ENCODE peak calls at places on chromosomes 12 and 14, in four cellular contexts. N, H, C and U are unnamed samples.

GRCh38 chr14:100340454-100340813 is 17.3 kb downstream of the SLC25A47 start:
- DNase-seq in H (no peak), N (no peak), C (no peak), U (no peak)

GRCh38 chr14:21382886-21383847 is 652 bp downstream of the SUPT16H start:
- DNase-seq in N (peak; percentile 48), H (peak; percentile 42), C (no peak), U (peak; percentile 2)

GRCh38 chr12:91576432-91576831 is 393.8 kb upstream of the DCN start:
- DNase-seq in C (no peak), H (no peak), N (no peak), U (no peak)

GRCh38 chr14:81067156-81067555 is 111.7 kb downstream of the TSHR start:
- DNase-seq in H (no peak), N (no peak), C (no peak), U (no peak)

GRCh38 chr14:102390486-102390885 is 27.7 kb downstream of the TECPR2 start:
- DNase-seq in C (no peak), H (no peak), N (no peak), U (no peak)

GRCh38 chr14:51400142-51400541 is 160.1 kb downstream of the TMX1 start:
- DNase-seq in N (no peak), C (no peak), H (no peak), U (no peak)

GRCh38 chr12:50275545-50275944 is 7.8 kb downstream of the LIMA1 start:
- DNase-seq in N (no peak), C (no peak), H (no peak), U (no peak)

GRCh38 chr12:124518051-124518932 is 49.1 kb downstream of the NCOR2 start:
- DNase-seq in N (peak; percentile 90), H (no peak), C (peak; percentile 56), U (peak; percentile 99)

GRCh38 chr12:11863478-11863906 is 207.2 kb upstream of the BCL2L14 start:
- DNase-seq in H (no peak), N (peak; percentile 54), C (no peak), U (no peak)

GRCh38 chr12:14416658-14417057 is 51.2 kb downstream of the ATF7IP start:
- DNase-seq in C (no peak), H (no peak), N (peak; percentile 27), U (no peak)

GRCh38 chr14:69313176-69313575 is 53.2 kb downstream of the GALNT16 start:
- DNase-seq in H (no peak), N (no peak), C (no peak), U (no peak)

GRCh38 chr12:79021021-79021420 is 156.4 kb downstream of the SYT1 start:
- DNase-seq in H (no peak), C (no peak), N (no peak), U (no peak)

GRCh38 chr14:58677996-58678395 is 40.2 kb downstream of the DACT1 start:
- DNase-seq in H (no peak), N (no peak), C (no peak), U (no peak)

GRCh38 chr12:107490000-107490399 is 195.6 kb upstream of the PWP1 start:
- DNase-seq in H (no peak), N (no peak), C (no peak), U (no peak)

GRCh38 chr14:50333010-50333409 is 20.9 kb downstream of the DMAC2L start:
- DNase-seq in C (no peak), N (no peak), H (no peak), U (no peak)

GRCh38 chr12:23238190-23238589 is 613.2 kb downstream of the ETNK1 start:
- DNase-seq in N (no peak), C (no peak), H (no peak), U (no peak)

GRCh38 chr14:36952702-36953101 is 219.7 kb downstream of the SLC25A21 start:
- DNase-seq in N (no peak), H (no peak), C (peak; percentile 34), U (no peak)

GRCh38 chr12:85466906-85467305 is 186.9 kb downstream of the ALX1 start:
- DNase-seq in N (no peak), C (no peak), H (no peak), U (no peak)

GRCh38 chr14:94052662-94053061 is 26.5 kb downstream of the OTUB2 start:
- DNase-seq in H (no peak), C (no peak), N (no peak), U (no peak)

GRCh38 chr12:121751034-121751433 is 38.5 kb downstream of the TMEM120B start:
- DNase-seq in H (no peak), C (no peak), N (no peak), U (no peak)

GRCh38 chr12:108568653-108569154 is 6.3 kb downstream of the ISCU start:
- DNase-seq in H (no peak), N (no peak), C (no peak), U (no peak)

DNA sequence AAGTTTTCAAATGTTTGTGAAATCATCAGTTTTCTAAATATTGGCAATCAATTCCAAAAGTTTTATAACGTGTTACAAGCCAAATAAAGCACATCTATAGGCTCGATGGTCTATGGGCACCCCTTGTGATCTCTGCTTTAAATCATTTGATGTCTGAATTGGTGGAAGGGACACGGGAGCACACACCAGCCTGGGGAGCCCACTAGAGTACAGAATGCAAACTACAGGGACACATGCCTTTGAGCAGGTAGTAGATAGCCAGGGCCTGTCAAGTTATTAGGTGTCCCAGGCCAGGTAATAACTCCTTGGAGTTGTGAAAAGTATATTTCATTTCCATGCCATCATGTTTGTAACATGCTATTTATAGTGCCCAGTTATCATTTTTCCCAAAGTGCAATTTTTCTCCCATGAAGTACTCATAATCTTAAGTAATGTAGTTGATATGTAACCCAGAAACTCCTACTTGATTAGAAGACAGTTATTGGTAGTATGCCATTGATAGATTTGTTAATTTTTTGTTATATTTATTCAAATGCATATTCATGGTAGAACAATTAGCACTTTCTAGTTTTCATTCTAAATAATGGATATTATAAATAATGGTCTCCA is 97.0 kb upstream of the FGD4 start:
- DNase-seq in N (peak; percentile 55), C (peak; percentile 45), H (peak; percentile 28), U (peak; percentile 61)
- TF ChIP-seq JUND in N (no peak), C (no peak), H (no peak), U (no peak)

GRCh38 chr12:65776994-65777393 is 47.3 kb upstream of the HMGA2 start:
- DNase-seq in N (no peak), C (no peak), H (no peak), U (no peak)

GRCh38 chr12:65775720-65776119 is 48.6 kb upstream of the HMGA2 start:
- DNase-seq in C (no peak), N (no peak), H (no peak), U (no peak)

GRCh38 chr12:65779091-65779642 is 45.1 kb upstream of the HMGA2 start:
- DNase-seq in H (no peak), N (no peak), C (peak; percentile 54), U (no peak)

GRCh38 chr12:65779946-65780345 is 44.3 kb upstream of the HMGA2 start:
- DNase-seq in N (no peak), C (no peak), H (no peak), U (no peak)

GRCh38 chr12:65778268-65779090 is 45.8 kb upstream of the HMGA2 start:
- DNase-seq in H (no peak), C (no peak), N (no peak), U (no peak)
- TF ChIP-seq JUND in H (no peak), C (no peak), N (peak; percentile 32), U (no peak)

DNA sequence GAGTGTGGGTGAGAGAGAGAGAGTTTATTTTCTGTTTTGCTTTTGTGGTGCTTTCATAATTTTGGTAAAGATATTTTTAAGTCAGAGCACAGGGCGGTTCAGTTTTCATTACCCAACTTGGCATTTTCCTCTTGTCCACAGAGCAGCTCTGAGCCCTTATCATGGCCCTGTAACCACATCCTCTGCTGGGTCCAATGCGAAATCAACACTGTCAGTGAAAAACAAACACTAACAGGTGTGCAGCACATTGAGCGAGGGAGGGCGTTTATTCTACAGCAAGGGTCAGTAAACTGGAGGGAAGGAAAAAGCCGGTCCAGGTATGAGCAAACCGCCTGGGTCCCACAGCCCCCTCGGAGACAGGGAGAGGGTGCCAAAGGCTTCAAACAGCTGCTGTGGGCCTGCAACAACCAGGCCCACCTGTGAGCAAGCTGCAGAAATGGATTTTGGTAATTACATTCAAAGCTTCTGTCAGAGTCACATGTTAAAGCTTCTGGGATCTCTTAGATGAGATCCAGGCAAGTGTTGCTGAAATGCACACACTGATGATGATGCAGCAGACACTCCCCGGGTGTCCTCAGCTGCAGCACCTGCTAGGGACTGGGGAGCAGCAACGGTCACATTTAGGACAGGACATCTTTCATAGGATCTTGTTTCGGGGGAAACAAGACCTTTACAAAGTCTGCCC is 132.7 kb upstream of the DYRK2 start:
- DNase-seq in H (no peak), N (no peak), C (no peak), U (no peak)
- TF ChIP-seq JUND in H (no peak), N (no peak), C (no peak), U (no peak)

GRCh38 chr14:78586681-78587080 is 416.5 kb downstream of the NRXN3 start:
- DNase-seq in N (no peak), H (no peak), C (no peak), U (no peak)
- TF ChIP-seq JUND in N (no peak), H (no peak), C (no peak), U (no peak)

GRCh38 chr14:54606178-54606577 is 39.2 kb downstream of the SAMD4A start:
- DNase-seq in H (no peak), N (no peak), C (no peak), U (no peak)
- TF ChIP-seq JUND in H (no peak), N (no peak), C (no peak), U (no peak)

GRCh38 chr14:77574446-77575125 is 41.9 kb downstream of the SPTLC2 start:
- DNase-seq in H (no peak), N (no peak), C (no peak), U (no peak)
- TF ChIP-seq JUND in H (no peak), N (no peak), C (no peak), U (no peak)

GRCh38 chr14:88422919-88423318 is 37.5 kb downstream of the SPATA7 start:
- DNase-seq in C (no peak), H (no peak), N (no peak), U (no peak)

GRCh38 chr14:88424573-88424972 is 39.1 kb downstream of the SPATA7 start:
- DNase-seq in N (no peak), C (no peak), H (no peak), U (no peak)

GRCh38 chr14:88422036-88422435 is 36.6 kb downstream of the SPATA7 start:
- DNase-seq in H (no peak), N (peak; percentile 28), C (no peak), U (no peak)

GRCh38 chr14:88430976-88431375 is 45.5 kb downstream of the SPATA7 start:
- DNase-seq in N (no peak), C (no peak), H (no peak), U (no peak)

GRCh38 chr14:88426271-88426670 is 40.8 kb downstream of the SPATA7 start:
- DNase-seq in H (no peak), C (no peak), N (no peak), U (no peak)
- TF ChIP-seq JUND in H (no peak), C (no peak), N (no peak), U (no peak)

GRCh38 chr12:123363743-123364531 is 710 bp downstream of the SBNO1 start:
- DNase-seq in H (no peak), C (no peak), N (peak; percentile 54), U (no peak)
- TF ChIP-seq JUND in H (no peak), C (no peak), N (no peak), U (no peak)

GRCh38 chr14:34593740-34594375 is 36.1 kb downstream of the SNX6 start:
- DNase-seq in H (no peak), N (no peak), C (no peak), U (no peak)
- TF ChIP-seq JUND in H (no peak), N (no peak), C (no peak), U (no peak)